ENCODE peak calls at places on chromosome 22, in four cellular contexts. One of them, this sample, is unnamed.

GRCh38 chr22:43319661-43320486 is 23.3 kb downstream of the SCUBE1 start:
- DNase-seq in AG09309: no peak
- DNase-seq in SJSA1: peak; percentile 23
- DNase-seq in hippocampal formation: no peak
- DNase-seq in this sample: no peak

GRCh38 chr22:47292546-47293320 is 530.3 kb downstream of the TBC1D22A start:
- DNase-seq in AG09309: no peak
- DNase-seq in SJSA1: no peak
- DNase-seq in hippocampal formation: no peak
- DNase-seq in this sample: no peak

GRCh38 chr22:42868751-42869251 is 11.7 kb upstream of the ARFGAP3 start:
- DNase-seq in AG09309: no peak
- DNase-seq in hippocampal formation: no peak
- DNase-seq in SJSA1: no peak
- DNase-seq in this sample: no peak

GRCh38 chr22:26484360-26484706 is 656 bp downstream of the SRRD start:
- DNase-seq in hippocampal formation: no peak
- DNase-seq in AG09309: no peak
- DNase-seq in SJSA1: no peak
- DNase-seq in this sample: no peak

GRCh38 chr22:43879901-43880742 is 11.7 kb downstream of the PNPLA5 start:
- DNase-seq in hippocampal formation: no peak
- DNase-seq in SJSA1: no peak
- DNase-seq in AG09309: no peak
- DNase-seq in this sample: no peak

GRCh38 chr22:24247564-24248344 is 2.9 kb upstream of the GGT5 start:
- DNase-seq in hippocampal formation: peak; percentile 58
- DNase-seq in AG09309: peak; percentile 91
- DNase-seq in SJSA1: peak; percentile 89
- DNase-seq in this sample: peak; percentile 78

GRCh38 chr22:22552630-22553029 is 6.4 kb downstream of the PRAME start:
- DNase-seq in hippocampal formation: no peak
- DNase-seq in SJSA1: no peak
- DNase-seq in AG09309: no peak
- DNase-seq in this sample: no peak

GRCh38 chr22:27697888-27698287 is 103.7 kb downstream of the MN1 start:
- DNase-seq in AG09309: no peak
- DNase-seq in hippocampal formation: no peak
- DNase-seq in SJSA1: no peak
- DNase-seq in this sample: no peak

GRCh38 chr22:37260939-37261338 is 16.9 kb upstream of the RAC2 start:
- DNase-seq in AG09309: no peak
- DNase-seq in hippocampal formation: no peak
- DNase-seq in SJSA1: peak; percentile 45
- DNase-seq in this sample: no peak

GRCh38 chr22:25542231-25542630 is 22.2 kb upstream of the GRK3 start:
- DNase-seq in hippocampal formation: no peak
- DNase-seq in SJSA1: no peak
- DNase-seq in AG09309: no peak
- DNase-seq in this sample: no peak

GRCh38 chr22:31244044-31244942 is 32.2 kb downstream of the LIMK2 start:
- DNase-seq in hippocampal formation: no peak
- DNase-seq in SJSA1: peak; percentile 88
- DNase-seq in AG09309: no peak
- DNase-seq in this sample: peak; percentile 37

GRCh38 chr22:26174280-26174679 is 5.0 kb downstream of the SEZ6L start:
- DNase-seq in AG09309: no peak
- DNase-seq in hippocampal formation: peak; percentile 35
- DNase-seq in SJSA1: no peak
- DNase-seq in this sample: peak; percentile 3

GRCh38 chr22:25564979-25565677 is 653 bp downstream of the GRK3 start:
- DNase-seq in hippocampal formation: no peak
- DNase-seq in AG09309: no peak
- DNase-seq in SJSA1: peak; percentile 42
- DNase-seq in this sample: no peak

GRCh38 chr22:20206709-20207215 is 55.9 kb upstream of the CCDC188 start:
- DNase-seq in SJSA1: peak; percentile 20
- DNase-seq in hippocampal formation: no peak
- DNase-seq in AG09309: no peak
- DNase-seq in this sample: no peak

GRCh38 chr22:47351836-47352579 is 589.6 kb downstream of the TBC1D22A start:
- DNase-seq in AG09309: no peak
- DNase-seq in SJSA1: no peak
- DNase-seq in hippocampal formation: no peak
- DNase-seq in this sample: no peak

GRCh38 chr22:44972363-44973083 is 37.3 kb downstream of the PHF21B start:
- DNase-seq in AG09309: no peak
- DNase-seq in SJSA1: no peak
- DNase-seq in hippocampal formation: no peak
- DNase-seq in this sample: no peak

GRCh38 chr22:20793386-20794131 is 19.6 kb downstream of the SERPIND1 start:
- DNase-seq in SJSA1: peak; percentile 10
- DNase-seq in hippocampal formation: peak; percentile 36
- DNase-seq in AG09309: no peak
- DNase-seq in this sample: no peak